ENCODE peak calls at places on chromosomes 1 and 21, in four cellular contexts. B is H9, O is IMR-90, Z is neuronal stem cell. V is an unnamed sample.

GRCh38 chr1:55402676-55403464 is 187.7 kb upstream of the USP24 start:
- DNase-seq in B (no peak), O (peak), Z (no peak), V (no peak)

GRCh38 chr1:6249732-6250689 is 6.0 kb downstream of the HES3 start:
- DNase-seq in B (no peak), O (no peak), Z (no peak), V (no peak)

GRCh38 chr1:221880182-221880581 is 138.3 kb upstream of the DUSP10 start:
- DNase-seq in B (no peak), O (peak), Z (no peak), V (no peak)

GRCh38 chr1:10682114-10682445 is 114.4 kb downstream of the CASZ1 start:
- DNase-seq in B (no peak), O (no peak), Z (no peak), V (no peak)

GRCh38 chr1:1794999-1795398 is 16.7 kb upstream of the NADK start:
- DNase-seq in B (peak), O (no peak), Z (no peak), V (no peak)

GRCh38 chr1:90925928-90926869 is 95.6 kb downstream of the ZNF644 start:
- DNase-seq in B (no peak), O (peak), Z (no peak), V (peak)

GRCh38 chr1:2525896-2526823 is at the start of gene PANK4:
- DNase-seq in B (peak), O (peak), Z (peak), V (peak)

GRCh38 chr1:16420719-16421118 is 16.5 kb downstream of the SPATA21 start:
- DNase-seq in B (no peak), O (no peak), Z (no peak), V (no peak)

GRCh38 chr1:194512957-194513356 is 1326.5 kb upstream of the B3GALT2 start:
- DNase-seq in B (no peak), O (peak), Z (no peak), V (no peak)

GRCh38 chr1:47865881-47866535 is 131.2 kb downstream of the TRABD2B start:
- DNase-seq in B (no peak), O (no peak), Z (no peak), V (no peak)

GRCh38 chr1:93591833-93592635 is 89.6 kb downstream of the BCAR3 start:
- DNase-seq in B (no peak), O (no peak), Z (no peak), V (no peak)

GRCh38 chr1:31712625-31713024 is 8.8 kb upstream of the COL16A1 start:
- DNase-seq in B (no peak), O (peak), Z (no peak), V (peak)

GRCh38 chr1:186093437-186093836 is 281.6 kb downstream of the TPR start:
- DNase-seq in B (no peak), O (peak), Z (no peak), V (no peak)

GRCh38 chr1:37739222-37739621 is 25.7 kb downstream of the EPHA10 start:
- DNase-seq in B (no peak), O (no peak), Z (no peak), V (no peak)

GRCh38 chr1:57331620-57332019 is 92.2 kb downstream of the DAB1 start:
- DNase-seq in B (no peak), O (no peak), Z (no peak), V (no peak)

GRCh38 chr1:192747305-192747704 is 61.5 kb upstream of the RGS2 start:
- DNase-seq in B (no peak), O (peak), Z (no peak), V (no peak)

GRCh38 chr1:205376739-205377138 is 20.0 kb upstream of the KLHDC8A start:
- DNase-seq in B (no peak), O (no peak), Z (no peak), V (peak)

GRCh38 chr1:43144228-43144627 is 27.9 kb downstream of the EBNA1BP2 start:
- DNase-seq in B (no peak), O (peak), Z (no peak), V (no peak)

GRCh38 chr1:92817986-92818764 is 13.7 kb upstream of the RPL5 start:
- DNase-seq in B (peak), O (no peak), Z (no peak), V (peak)

GRCh38 chr1:192810253-192810880 is 1.5 kb downstream of the RGS2 start:
- DNase-seq in B (no peak), O (peak), Z (peak), V (peak)

GRCh38 chr1:244779410-244779809 is 56.0 kb upstream of the COX20 start:
- DNase-seq in B (no peak), O (peak), Z (no peak), V (no peak)

GRCh38 chr21:38956006-38956405 is 150.3 kb downstream of the ETS2 start:
- DNase-seq in B (no peak), O (peak), Z (no peak), V (no peak)

GRCh38 chr21:38953516-38953915 is 147.8 kb downstream of the ETS2 start:
- DNase-seq in B (no peak), O (no peak), Z (no peak), V (no peak)

GRCh38 chr21:38955495-38955894 is 149.8 kb downstream of the ETS2 start:
- DNase-seq in B (no peak), O (peak), Z (no peak), V (no peak)

GRCh38 chr21:38952890-38953289 is 147.2 kb downstream of the ETS2 start:
- DNase-seq in B (no peak), O (no peak), Z (no peak), V (no peak)

DNA sequence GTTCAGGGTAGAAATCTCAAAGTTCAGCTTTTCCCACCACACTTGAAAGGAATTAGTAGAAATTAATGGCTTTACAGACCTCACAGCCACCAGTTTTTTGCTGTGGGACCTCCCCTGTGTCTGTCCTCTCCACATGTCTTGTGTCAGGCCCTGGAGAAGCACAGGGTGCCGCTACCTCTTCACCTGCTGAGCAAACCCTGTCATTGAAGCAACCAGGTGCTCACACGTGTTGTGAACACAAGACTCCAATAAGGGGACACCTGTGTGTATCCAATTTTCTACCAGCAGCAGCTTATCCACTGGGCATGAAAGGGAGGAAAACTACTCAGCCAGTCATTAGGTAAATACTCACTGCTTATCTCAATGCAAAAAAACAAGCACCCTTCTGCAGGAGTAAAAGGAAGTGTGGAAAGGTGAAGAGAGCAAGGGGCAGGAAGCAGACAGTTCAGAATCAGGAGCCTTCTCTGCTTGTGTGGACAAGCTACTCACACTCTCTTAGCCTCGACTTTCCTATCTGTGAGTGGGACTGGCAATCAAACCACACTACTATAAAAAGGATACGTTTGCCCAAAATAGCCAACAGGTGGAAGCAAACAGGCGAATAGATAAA is 148.8 kb downstream of the ETS2 start:
- DNase-seq in B (no peak), O (no peak), Z (no peak), V (no peak)
- H3K18ac ChIP-seq in B (no peak), O (no peak), Z (no peak), V (no peak)

DNA sequence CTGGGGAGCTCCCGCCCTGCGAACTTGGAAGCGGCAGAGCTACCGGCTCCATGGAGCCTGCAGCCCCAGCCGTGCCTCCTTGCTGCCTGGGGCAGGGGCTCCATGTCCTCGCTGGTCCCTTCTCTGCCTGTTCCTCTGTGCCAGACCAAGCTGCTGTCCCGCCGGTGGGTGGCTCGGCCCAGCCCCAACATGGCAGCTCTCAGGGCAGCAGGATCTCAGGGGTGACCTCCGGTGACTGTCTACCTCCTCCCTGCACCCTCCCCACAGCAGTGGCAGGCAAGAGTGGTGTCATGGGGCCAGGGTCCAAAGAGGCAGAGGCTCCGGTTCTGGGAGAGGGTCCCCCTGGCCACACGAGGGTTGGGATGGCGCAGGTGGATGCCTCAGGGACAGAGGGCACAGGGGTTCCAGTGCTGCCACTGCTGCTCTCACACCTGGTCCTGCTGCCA is 45.8 kb downstream of the ATP6V1G3 start:
- DNase-seq in B (no peak), O (no peak), Z (no peak), V (no peak)
- H2BK120ac ChIP-seq in B (no peak), O (peak), Z (no peak), V (no peak)

GRCh38 chr1:230159580-230159979 is 92.5 kb downstream of the GALNT2 start:
- DNase-seq in B (peak), O (no peak), Z (no peak), V (no peak)
- H3K18ac ChIP-seq in B (no peak), O (no peak), Z (no peak), V (no peak)

DNA sequence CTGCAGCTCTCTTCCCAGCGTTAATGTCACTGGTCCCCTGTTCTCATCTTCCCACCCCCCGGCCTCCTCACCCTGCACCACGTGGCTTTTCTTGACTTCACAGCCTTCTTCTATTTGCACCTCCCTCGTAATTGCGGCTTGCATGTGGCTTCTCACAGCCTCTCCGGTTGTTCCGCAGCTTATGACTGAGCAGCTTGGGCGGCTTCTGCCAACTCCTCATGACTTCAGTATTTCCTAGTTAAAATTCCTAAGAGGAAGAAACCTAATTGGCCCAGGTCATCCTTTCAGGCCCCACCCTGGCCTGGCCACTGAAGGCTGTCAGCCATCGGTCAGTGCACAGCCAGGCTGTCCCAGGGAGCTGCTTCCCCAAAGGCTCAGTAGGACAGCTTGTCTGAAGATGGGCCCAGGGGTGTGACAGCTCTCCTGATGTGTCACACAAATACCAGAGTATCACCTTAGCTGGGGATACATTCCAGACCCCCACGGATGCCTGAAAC is 8.6 kb upstream of the RERE start:
- DNase-seq in B (peak), O (peak), Z (no peak), V (peak)
- H2BK120ac ChIP-seq in B (no peak), O (peak), Z (no peak), V (no peak)

GRCh38 chr1:224719716-224720115 is 103.6 kb downstream of the CNIH3 start:
- DNase-seq in B (no peak), O (no peak), Z (no peak), V (no peak)

GRCh38 chr1:224720216-224720615 is 104.1 kb downstream of the CNIH3 start:
- DNase-seq in B (peak), O (no peak), Z (no peak), V (peak)

GRCh38 chr1:224726783-224727182 is 110.7 kb downstream of the CNIH3 start:
- DNase-seq in B (no peak), O (peak), Z (no peak), V (peak)

GRCh38 chr1:224721000-224721399 is 104.9 kb downstream of the CNIH3 start:
- DNase-seq in B (no peak), O (no peak), Z (no peak), V (no peak)

GRCh38 chr1:224722838-224723237 is 106.7 kb downstream of the CNIH3 start:
- DNase-seq in B (no peak), O (no peak), Z (no peak), V (no peak)
- H3K18ac ChIP-seq in B (no peak), O (no peak), Z (peak), V (no peak)

V was measured in mesendoderm.